ENCODE peak calls at places on chromosomes 5 and 9, in five cellular contexts. H, I, O, F and L are unnamed samples.

GRCh38 chr9:90344013-90344412 is 298.6 kb downstream of the DIRAS2 start:
- DNase-seq in F (no peak), O (no peak), H (no peak), I (peak; percentile 39), L (no peak)

GRCh38 chr9:134659688-134660131 is 18.1 kb downstream of the COL5A1 start:
- DNase-seq in H (no peak), F (no peak), I (no peak), O (peak; percentile 59), L (peak; percentile 11)

GRCh38 chr9:68685770-68686169 is 19.3 kb upstream of the PIP5K1B start:
- DNase-seq in F (no peak), I (peak; percentile 20), O (no peak), H (peak; percentile 13), L (no peak)

GRCh38 chr5:126178521-126178920 is 244.7 kb upstream of the GRAMD2B start:
- DNase-seq in O (no peak), H (no peak), F (peak; percentile 17), I (no peak), L (no peak)

GRCh38 chr5:12023614-12024241 is 119.5 kb upstream of the CTNND2 start:
- DNase-seq in H (peak; percentile 28), F (no peak), I (peak; percentile 74), O (no peak), L (no peak)

GRCh38 chr5:158175664-158176507 is 316.9 kb upstream of the CLINT1 start:
- DNase-seq in O (no peak), H (no peak), F (no peak), I (peak; percentile 38), L (no peak)

GRCh38 chr9:90838098-90838497 is 36.5 kb downstream of the SYK start:
- DNase-seq in I (no peak), H (no peak), F (no peak), O (no peak), L (no peak)

GRCh38 chr5:39218482-39219381 is 631 bp downstream of the FYB1 start:
- DNase-seq in F (peak; percentile 62), I (no peak), O (no peak), H (no peak), L (no peak)

GRCh38 chr5:9572246-9572645 is 26.4 kb upstream of the SEMA5A start:
- DNase-seq in O (no peak), H (no peak), F (no peak), I (no peak), L (no peak)

GRCh38 chr5:141618030-141618803 is 583 bp downstream of the DIAPH1 start:
- DNase-seq in O (peak; percentile 70), H (no peak), F (peak; percentile 52), I (peak; percentile 73), L (no peak)

GRCh38 chr5:136191304-136192014 is 1.5 kb downstream of the SMIM32 start:
- DNase-seq in H (no peak), F (no peak), I (peak; percentile 68), O (no peak), L (no peak)

GRCh38 chr9:75962186-75963036 is 71.9 kb downstream of the PCSK5 start:
- DNase-seq in H (no peak), I (no peak), F (no peak), O (no peak), L (no peak)

GRCh38 chr9:133121200-133122166 is at the start of gene RALGDS:
- DNase-seq in F (peak; percentile 82), O (peak; percentile 92), H (no peak), I (peak; percentile 97), L (peak; percentile 97)

GRCh38 chr9:133107245-133107722 is 13.8 kb downstream of the RALGDS start:
- DNase-seq in I (no peak), H (no peak), O (no peak), F (no peak), L (no peak)

GRCh38 chr9:127130661-127131538 is 8.5 kb upstream of the ANGPTL2 start:
- DNase-seq in O (peak; percentile 76), F (peak; percentile 73), I (no peak), H (no peak), L (peak; percentile 70)

GRCh38 chr5:41418220-41419031 is 92.0 kb downstream of the PLCXD3 start:
- DNase-seq in H (no peak), I (peak; percentile 8), F (no peak), O (no peak), L (no peak)

GRCh38 chr9:112144807-112145206 is 30.3 kb downstream of the SUSD1 start:
- DNase-seq in H (no peak), I (no peak), O (no peak), F (no peak), L (no peak)

GRCh38 chr5:144307726-144308125 is 137.1 kb downstream of the KCTD16 start:
- DNase-seq in F (no peak), I (no peak), O (no peak), H (no peak), L (no peak)

GRCh38 chr5:144309265-144309664 is 138.6 kb downstream of the KCTD16 start:
- DNase-seq in I (no peak), F (no peak), H (no peak), O (no peak), L (no peak)

GRCh38 chr5:144308211-144308610 is 137.5 kb downstream of the KCTD16 start:
- DNase-seq in O (no peak), I (no peak), H (no peak), F (no peak), L (no peak)

DNA sequence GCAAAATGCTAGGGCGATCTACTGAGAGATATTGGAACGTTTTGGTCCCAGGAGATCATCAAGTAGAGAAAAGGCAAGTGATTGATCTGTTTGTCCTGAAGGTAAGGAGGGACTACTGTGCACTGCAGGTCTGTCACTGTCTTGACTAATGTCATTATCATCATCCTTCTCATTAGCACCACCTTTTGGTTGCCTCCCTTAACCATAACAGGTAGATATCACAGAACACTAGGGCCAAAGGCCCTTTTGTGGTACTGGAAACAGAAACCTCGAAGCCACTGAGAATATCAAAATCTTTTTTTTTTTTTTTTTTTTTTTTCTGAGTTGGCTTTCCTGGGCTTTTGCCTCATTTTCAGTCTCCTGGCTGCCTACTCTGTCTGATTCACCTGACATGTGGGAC is 134.0 kb downstream of the KCTD16 start:
- DNase-seq in O (no peak), H (no peak), I (no peak), F (no peak), L (no peak)
- TF ChIP-seq CTCF in O (no peak), H (no peak), I (no peak), F (no peak), L (no peak)

DNA sequence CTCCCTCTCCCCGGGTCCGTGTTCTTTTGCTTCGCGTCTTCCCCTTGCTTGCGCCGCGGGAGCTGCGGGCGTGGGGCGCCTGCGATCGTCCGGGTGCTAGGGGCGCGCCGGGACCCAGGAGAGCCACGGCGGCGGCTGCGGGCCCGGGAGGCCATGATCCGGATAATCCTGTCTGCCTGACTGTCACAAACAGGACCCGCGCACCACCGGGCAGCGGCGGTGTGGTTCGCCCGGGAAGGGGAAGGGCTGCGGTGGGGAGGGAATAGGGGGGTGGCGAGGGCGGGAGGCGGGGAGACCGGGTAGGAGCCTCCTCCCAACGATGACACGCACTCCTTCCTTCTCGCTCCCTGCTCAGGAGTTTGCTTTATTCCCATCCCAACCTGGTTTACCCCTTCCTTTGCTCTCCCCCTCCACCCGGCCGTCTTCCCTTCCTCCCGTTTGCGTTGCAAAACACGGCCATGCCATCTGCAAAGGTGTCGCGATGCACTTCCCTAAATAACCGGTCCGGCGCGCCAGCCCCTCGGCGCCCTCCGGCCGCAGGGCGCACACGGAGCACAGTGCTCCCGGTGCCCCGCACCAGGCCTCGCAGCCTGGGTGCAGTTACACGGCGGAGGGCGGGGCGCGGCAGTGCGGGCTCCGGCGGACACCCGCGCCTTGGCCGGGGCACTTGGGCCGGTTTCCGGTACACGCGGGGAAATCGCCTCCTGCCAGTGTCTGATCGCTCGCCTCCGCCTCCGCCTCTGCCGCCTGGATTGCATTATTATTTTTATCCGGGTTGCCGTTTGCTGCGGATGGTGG is 1.5 kb downstream of the SMARCA2 start:
- DNase-seq in I (peak; percentile 78), H (no peak), O (peak; percentile 94), F (peak; percentile 85), L (peak; percentile 58)
- TF ChIP-seq CTCF in I (peak; percentile 16), H (no peak), O (no peak), F (no peak), L (no peak)

GRCh38 chr5:43050384-43050783 is 10.3 kb upstream of the ANXA2R start:
- DNase-seq in I (no peak), F (no peak), H (no peak), O (no peak), L (no peak)
- TF ChIP-seq CTCF in I (no peak), F (no peak), H (no peak), O (no peak), L (no peak)

GRCh38 chr5:107268241-107268640 is 402.5 kb downstream of the EFNA5 start:
- DNase-seq in F (no peak), I (no peak), O (no peak), H (no peak), L (no peak)

GRCh38 chr5:107270561-107270960 is 400.2 kb downstream of the EFNA5 start:
- DNase-seq in F (no peak), O (no peak), I (no peak), H (no peak), L (no peak)

GRCh38 chr5:107271682-107272350 is 398.9 kb downstream of the EFNA5 start:
- DNase-seq in H (no peak), I (no peak), F (no peak), O (no peak), L (no peak)

GRCh38 chr5:107269678-107270077 is 401.1 kb downstream of the EFNA5 start:
- DNase-seq in H (no peak), F (no peak), O (no peak), I (no peak), L (no peak)

GRCh38 chr5:107269256-107269655 is 401.5 kb downstream of the EFNA5 start:
- DNase-seq in O (no peak), I (no peak), H (no peak), F (no peak), L (no peak)
- TF ChIP-seq CTCF in O (no peak), I (no peak), H (no peak), F (no peak), L (no peak)

GRCh38 chr5:52920929-52921328 is 68.2 kb upstream of the ITGA2 start:
- DNase-seq in H (no peak), O (no peak), I (no peak), F (no peak), L (no peak)
- TF ChIP-seq CTCF in H (peak; percentile 11), O (no peak), I (no peak), F (no peak), L (no peak)

GRCh38 chr9:110875275-110875674 is 163.0 kb downstream of the LPAR1 start:
- DNase-seq in F (peak; percentile 52), I (peak; percentile 44), O (peak; percentile 79), H (no peak), L (peak; percentile 55)
- TF ChIP-seq CTCF in F (no peak), I (peak; percentile 49), O (no peak), H (no peak), L (peak; percentile 58)